ENCODE peak calls at places on chromosomes 11 and 22, in four cellular contexts. One of them, this sample, is unnamed.
A peak's percentile ranks its signal among the peaks of the same experiment; 100 is the strongest.

GRCh38 chr22:45199723-45200122 is 36.0 kb downstream of the NUP50 start:
- DNase-seq in CD14-positive monocyte: no peak
- DNase-seq in fibroblast of pulmonary artery: no peak
- DNase-seq in A549: no peak
- DNase-seq in this sample: no peak

GRCh38 chr22:43038325-43038724 is 23.4 kb upstream of the PACSIN2 start:
- DNase-seq in fibroblast of pulmonary artery: no peak
- DNase-seq in A549: no peak
- DNase-seq in CD14-positive monocyte: no peak
- DNase-seq in this sample: no peak

GRCh38 chr11:94832604-94833238 is 64.6 kb downstream of the AMOTL1 start:
- DNase-seq in CD14-positive monocyte: no peak
- DNase-seq in A549: no peak
- DNase-seq in fibroblast of pulmonary artery: no peak
- DNase-seq in this sample: no peak

GRCh38 chr11:76674517-76675400 is 4.2 kb upstream of the LRRC32 start:
- DNase-seq in CD14-positive monocyte: no peak
- DNase-seq in A549: no peak
- DNase-seq in fibroblast of pulmonary artery: no peak
- DNase-seq in this sample: no peak

GRCh38 chr22:45006873-45007246 is 2.9 kb downstream of the PHF21B start:
- DNase-seq in A549: no peak
- DNase-seq in CD14-positive monocyte: no peak
- DNase-seq in fibroblast of pulmonary artery: no peak
- DNase-seq in this sample: no peak

GRCh38 chr11:35103366-35104194 is 35.4 kb upstream of the CD44 start:
- DNase-seq in fibroblast of pulmonary artery: no peak
- DNase-seq in A549: no peak
- DNase-seq in CD14-positive monocyte: no peak
- DNase-seq in this sample: no peak

GRCh38 chr11:118628432-118628831 is 21.0 kb downstream of the PHLDB1 start:
- DNase-seq in CD14-positive monocyte: no peak
- DNase-seq in fibroblast of pulmonary artery: no peak
- DNase-seq in A549: no peak
- DNase-seq in this sample: no peak

GRCh38 chr22:18000441-18001039 is 23.8 kb downstream of the MICAL3 start:
- DNase-seq in A549: no peak
- DNase-seq in CD14-positive monocyte: no peak
- DNase-seq in fibroblast of pulmonary artery: no peak
- DNase-seq in this sample: no peak

GRCh38 chr11:74465291-74465708 is 2.0 kb downstream of the KCNE3 start:
- DNase-seq in A549: no peak
- DNase-seq in fibroblast of pulmonary artery: no peak
- DNase-seq in CD14-positive monocyte: no peak
- DNase-seq in this sample: no peak

GRCh38 chr11:61107888-61108287 is 5.6 kb downstream of the CD5 start:
- DNase-seq in fibroblast of pulmonary artery: no peak
- DNase-seq in A549: no peak
- DNase-seq in CD14-positive monocyte: no peak
- DNase-seq in this sample: no peak

GRCh38 chr11:96313163-96313562 is 29.8 kb downstream of the MAML2 start:
- DNase-seq in A549: no peak
- DNase-seq in CD14-positive monocyte: no peak
- DNase-seq in fibroblast of pulmonary artery: no peak
- DNase-seq in this sample: no peak

GRCh38 chr11:65609711-65610110 is 4.3 kb downstream of the MAP3K11 start:
- DNase-seq in A549: no peak
- DNase-seq in fibroblast of pulmonary artery: no peak
- DNase-seq in CD14-positive monocyte: no peak
- DNase-seq in this sample: no peak

GRCh38 chr11:5705688-5706087 is 16.1 kb downstream of the TRIM22 start:
- DNase-seq in CD14-positive monocyte: no peak
- DNase-seq in fibroblast of pulmonary artery: no peak
- DNase-seq in A549: no peak
- DNase-seq in this sample: no peak

GRCh38 chr22:21827628-21828267 is 39.7 kb downstream of the MAPK1 start:
- DNase-seq in A549: no peak
- DNase-seq in CD14-positive monocyte: no peak
- DNase-seq in fibroblast of pulmonary artery: no peak
- DNase-seq in this sample: no peak

GRCh38 chr11:2582436-2582931 is 117.3 kb downstream of the KCNQ1OT1 start:
- DNase-seq in A549: no peak
- DNase-seq in CD14-positive monocyte: peak; percentile 28
- DNase-seq in fibroblast of pulmonary artery: no peak
- DNase-seq in this sample: no peak

GRCh38 chr11:85619497-85619896 is 7.6 kb downstream of the DLG2 start:
- DNase-seq in CD14-positive monocyte: no peak
- DNase-seq in A549: no peak
- DNase-seq in fibroblast of pulmonary artery: no peak
- DNase-seq in this sample: no peak

GRCh38 chr11:128318856-128319474 is 268.4 kb downstream of the ETS1 start:
- DNase-seq in A549: no peak
- DNase-seq in fibroblast of pulmonary artery: no peak
- DNase-seq in CD14-positive monocyte: peak; percentile 49
- DNase-seq in this sample: peak; percentile 31

GRCh38 chr11:45252134-45252856 is 33.8 kb downstream of the SYT13 start:
- DNase-seq in fibroblast of pulmonary artery: peak; percentile 20
- DNase-seq in A549: peak; percentile 78
- DNase-seq in CD14-positive monocyte: no peak
- DNase-seq in this sample: peak; percentile 38

GRCh38 chr11:113201055-113201818 is 113.1 kb upstream of the TTC12 start:
- DNase-seq in CD14-positive monocyte: no peak
- DNase-seq in fibroblast of pulmonary artery: no peak
- DNase-seq in A549: no peak
- DNase-seq in this sample: no peak

GRCh38 chr22:27719535-27720227 is 81.9 kb downstream of the MN1 start:
- DNase-seq in CD14-positive monocyte: no peak
- DNase-seq in fibroblast of pulmonary artery: peak; percentile 26
- DNase-seq in A549: no peak
- DNase-seq in this sample: peak; percentile 11

GRCh38 chr22:46796566-46797195 is 34.2 kb downstream of the TBC1D22A start:
- DNase-seq in A549: no peak
- DNase-seq in fibroblast of pulmonary artery: no peak
- DNase-seq in CD14-positive monocyte: no peak
- DNase-seq in this sample: no peak

GRCh38 chr22:48606684-48607307 is 1220.9 kb downstream of the BRD1 start:
- DNase-seq in A549: no peak
- DNase-seq in fibroblast of pulmonary artery: no peak
- DNase-seq in CD14-positive monocyte: no peak
- DNase-seq in this sample: no peak

GRCh38 chr11:92480519-92480918 is 255.9 kb downstream of the FAT3 start:
- DNase-seq in fibroblast of pulmonary artery: peak; percentile 2
- DNase-seq in A549: no peak
- DNase-seq in CD14-positive monocyte: no peak
- DNase-seq in this sample: peak; percentile 13

GRCh38 chr11:124069429-124070401 is 28.6 kb upstream of the OR10G7 start:
- DNase-seq in A549: no peak
- DNase-seq in CD14-positive monocyte: peak; percentile 54
- DNase-seq in fibroblast of pulmonary artery: peak; percentile 70
- DNase-seq in this sample: peak; percentile 34

GRCh38 chr11:33835143-33835878 is 56.6 kb downstream of the LMO2 start:
- DNase-seq in A549: peak; percentile 35
- DNase-seq in CD14-positive monocyte: no peak
- DNase-seq in fibroblast of pulmonary artery: peak; percentile 70
- DNase-seq in this sample: peak; percentile 78

GRCh38 chr11:74138572-74138971 is 32.2 kb downstream of the C2CD3 start:
- DNase-seq in CD14-positive monocyte: no peak
- DNase-seq in fibroblast of pulmonary artery: peak; percentile 93
- DNase-seq in A549: peak; percentile 74
- DNase-seq in this sample: peak; percentile 94

GRCh38 chr11:47186937-47187681 is 875 bp upstream of the PACSIN3 start:
- DNase-seq in fibroblast of pulmonary artery: peak; percentile 39
- DNase-seq in A549: no peak
- DNase-seq in CD14-positive monocyte: no peak
- DNase-seq in this sample: peak; percentile 36

GRCh38 chr11:12455938-12456337 is 78.6 kb downstream of the PARVA start:
- DNase-seq in fibroblast of pulmonary artery: peak; percentile 60
- DNase-seq in CD14-positive monocyte: no peak
- DNase-seq in A549: no peak
- DNase-seq in this sample: peak; percentile 49

GRCh38 chr11:3823303-3823702 is 14.9 kb downstream of the PGAP2 start:
- DNase-seq in fibroblast of pulmonary artery: peak; percentile 75
- DNase-seq in A549: no peak
- DNase-seq in CD14-positive monocyte: no peak
- DNase-seq in this sample: peak; percentile 70

GRCh38 chr11:330694-331314 is 10.1 kb upstream of the IFITM3 start:
- DNase-seq in A549: no peak
- DNase-seq in CD14-positive monocyte: no peak
- DNase-seq in fibroblast of pulmonary artery: no peak
- DNase-seq in this sample: no peak

GRCh38 chr11:413120-414081 is 1.4 kb downstream of the SIGIRR start:
- DNase-seq in A549: no peak
- DNase-seq in fibroblast of pulmonary artery: no peak
- DNase-seq in CD14-positive monocyte: no peak
- DNase-seq in this sample: no peak

GRCh38 chr11:94132152-94132558 is 3.5 kb downstream of the PANX1 start:
- DNase-seq in fibroblast of pulmonary artery: peak; percentile 86
- DNase-seq in A549: no peak
- DNase-seq in CD14-positive monocyte: no peak
- DNase-seq in this sample: peak; percentile 83

GRCh38 chr11:59754494-59754858 is 700 bp upstream of the STX3 start:
- DNase-seq in A549: no peak
- DNase-seq in CD14-positive monocyte: no peak
- DNase-seq in fibroblast of pulmonary artery: no peak
- DNase-seq in this sample: no peak

GRCh38 chr11:112584674-112585073 is 324.0 kb upstream of the PLET1 start:
- DNase-seq in CD14-positive monocyte: no peak
- DNase-seq in A549: no peak
- DNase-seq in fibroblast of pulmonary artery: no peak
- DNase-seq in this sample: no peak

GRCh38 chr22:20438678-20439492 is 1.3 kb upstream of the SCARF2 start:
- DNase-seq in fibroblast of pulmonary artery: peak; percentile 18
- DNase-seq in CD14-positive monocyte: no peak
- DNase-seq in A549: no peak
- DNase-seq in this sample: no peak
- TF ChIP-seq CTCF in fibroblast of pulmonary artery: peak; percentile 29
- TF ChIP-seq CTCF in CD14-positive monocyte: no peak
- TF ChIP-seq CTCF in A549: no peak
- TF ChIP-seq CTCF in this sample: peak; percentile 40

GRCh38 chr22:24115247-24116207 is 65.8 kb upstream of the SUSD2 start:
- DNase-seq in CD14-positive monocyte: no peak
- DNase-seq in A549: no peak
- DNase-seq in fibroblast of pulmonary artery: no peak
- DNase-seq in this sample: no peak

GRCh38 chr22:24120029-24120428 is 61.3 kb upstream of the SUSD2 start:
- DNase-seq in CD14-positive monocyte: no peak
- DNase-seq in fibroblast of pulmonary artery: no peak
- DNase-seq in A549: no peak
- DNase-seq in this sample: no peak

GRCh38 chr22:24119476-24119875 is 61.8 kb upstream of the SUSD2 start:
- DNase-seq in CD14-positive monocyte: no peak
- DNase-seq in fibroblast of pulmonary artery: no peak
- DNase-seq in A549: no peak
- DNase-seq in this sample: no peak

GRCh38 chr22:24118689-24119384 is 62.5 kb upstream of the SUSD2 start:
- DNase-seq in CD14-positive monocyte: no peak
- DNase-seq in A549: no peak
- DNase-seq in fibroblast of pulmonary artery: no peak
- DNase-seq in this sample: no peak

GRCh38 chr22:24117942-24118341 is 63.3 kb upstream of the SUSD2 start:
- DNase-seq in CD14-positive monocyte: no peak
- DNase-seq in fibroblast of pulmonary artery: no peak
- DNase-seq in A549: no peak
- DNase-seq in this sample: no peak
- TF ChIP-seq CTCF in CD14-positive monocyte: no peak
- TF ChIP-seq CTCF in fibroblast of pulmonary artery: no peak
- TF ChIP-seq CTCF in A549: no peak
- TF ChIP-seq CTCF in this sample: peak; percentile 17

GRCh38 chr11:62266558-62266957 is 3.4 kb upstream of the SCGB2A2 start:
- DNase-seq in A549: no peak
- DNase-seq in CD14-positive monocyte: no peak
- DNase-seq in fibroblast of pulmonary artery: peak; percentile 21
- DNase-seq in this sample: no peak

GRCh38 chr11:62273284-62273683 is 3.3 kb downstream of the SCGB2A2 start:
- DNase-seq in A549: no peak
- DNase-seq in fibroblast of pulmonary artery: no peak
- DNase-seq in CD14-positive monocyte: no peak
- DNase-seq in this sample: no peak

GRCh38 chr11:62267050-62267449 is 2.9 kb upstream of the SCGB2A2 start:
- DNase-seq in CD14-positive monocyte: no peak
- DNase-seq in fibroblast of pulmonary artery: no peak
- DNase-seq in A549: no peak
- DNase-seq in this sample: no peak

GRCh38 chr11:62267576-62267975 is 2.4 kb upstream of the SCGB2A2 start:
- DNase-seq in CD14-positive monocyte: no peak
- DNase-seq in fibroblast of pulmonary artery: no peak
- DNase-seq in A549: no peak
- DNase-seq in this sample: no peak

GRCh38 chr11:62269654-62270278 is at the start of gene SCGB2A2:
- DNase-seq in fibroblast of pulmonary artery: no peak
- DNase-seq in CD14-positive monocyte: no peak
- DNase-seq in A549: peak; percentile 12
- DNase-seq in this sample: no peak
- TF ChIP-seq CTCF in fibroblast of pulmonary artery: peak; percentile 16
- TF ChIP-seq CTCF in CD14-positive monocyte: no peak
- TF ChIP-seq CTCF in A549: peak; percentile 15
- TF ChIP-seq CTCF in this sample: peak; percentile 31

GRCh38 chr11:68825603-68826002 is 16.1 kb downstream of the CPT1A start:
- DNase-seq in fibroblast of pulmonary artery: no peak
- DNase-seq in A549: no peak
- DNase-seq in CD14-positive monocyte: no peak
- DNase-seq in this sample: no peak
- TF ChIP-seq CTCF in fibroblast of pulmonary artery: no peak
- TF ChIP-seq CTCF in A549: peak; percentile 13
- TF ChIP-seq CTCF in CD14-positive monocyte: no peak
- TF ChIP-seq CTCF in this sample: peak; percentile 22

DNA sequence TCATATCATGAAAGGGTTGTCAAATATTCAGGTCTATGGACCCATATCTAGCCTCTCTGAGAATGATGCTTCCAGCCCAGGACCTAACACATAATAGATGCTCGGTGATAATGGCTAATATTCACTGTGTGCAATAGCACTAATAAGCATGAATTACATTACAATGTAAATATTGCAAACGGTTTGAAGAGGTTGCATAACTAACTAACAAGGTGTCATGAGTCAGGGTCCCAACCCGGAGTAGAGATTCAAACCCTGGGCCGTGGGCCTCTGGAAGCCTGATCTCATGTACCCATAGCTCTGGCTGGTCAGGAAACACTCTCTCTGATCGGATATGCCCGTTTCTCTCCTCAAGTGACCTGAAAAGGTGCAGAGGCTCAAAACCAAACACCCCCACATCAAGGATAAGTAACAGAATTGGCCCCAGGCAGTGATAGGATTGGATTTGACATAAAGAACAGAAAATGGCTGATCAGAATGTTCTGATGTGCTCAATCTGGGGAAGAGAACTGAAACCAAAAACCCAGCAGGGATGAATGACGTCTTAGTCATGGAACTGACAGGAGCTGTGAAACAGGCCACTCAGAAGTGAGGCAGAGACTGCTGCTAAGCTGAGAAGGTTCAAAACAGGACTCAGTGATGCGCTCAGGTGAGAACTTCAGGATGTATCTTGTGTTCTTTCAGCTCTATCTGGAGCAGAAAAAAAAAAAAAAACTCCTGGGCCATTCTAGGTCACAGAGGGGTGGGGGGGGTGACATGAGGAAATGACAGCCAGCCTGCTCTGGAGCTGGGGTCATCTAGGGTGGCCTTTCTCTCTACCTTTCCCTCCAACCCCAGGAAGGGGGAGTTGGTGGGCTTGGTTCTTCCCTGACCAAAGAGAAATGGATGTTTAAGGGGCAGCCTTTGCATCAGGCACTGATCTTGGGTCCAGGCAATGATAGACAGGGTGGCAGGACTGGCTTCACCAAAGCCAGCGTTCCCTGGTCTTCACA is 6.6 kb upstream of the KCTD17 start:
- DNase-seq in fibroblast of pulmonary artery: no peak
- DNase-seq in A549: no peak
- DNase-seq in CD14-positive monocyte: no peak
- DNase-seq in this sample: no peak
- TF ChIP-seq CTCF in fibroblast of pulmonary artery: no peak
- TF ChIP-seq CTCF in A549: no peak
- TF ChIP-seq CTCF in CD14-positive monocyte: no peak
- TF ChIP-seq CTCF in this sample: no peak

This sample was measured in brain microvascular endothelial cell.